ENCODE peak calls at places on chromosomes 11 and 22, in six cellular contexts. I, N, Z, A, S and V are unnamed samples.

GRCh38 chr11:78982377-78982925 is 407.8 kb upstream of the NARS2 start:
- DNase-seq in I (no peak), N (no peak), Z (no peak), A (no peak), S (no peak), V (no peak)

GRCh38 chr22:26053737-26054316 is 115.4 kb upstream of the SEZ6L start:
- DNase-seq in I (no peak), N (no peak), Z (no peak), A (no peak), S (no peak), V (no peak)

GRCh38 chr11:8082391-8083087 is 1.5 kb downstream of the TUB start:
- DNase-seq in I (peak), N (peak), Z (no peak), A (no peak), S (no peak), V (no peak)

GRCh38 chr11:32334822-32335221 is 100.5 kb downstream of the WT1 start:
- DNase-seq in I (no peak), N (no peak), Z (no peak), A (no peak), S (no peak), V (no peak)

GRCh38 chr22:19523240-19524169 is 705 bp downstream of the CLDN5 start:
- DNase-seq in I (no peak), N (peak), Z (no peak), A (peak), S (no peak), V (no peak)

GRCh38 chr11:68261006-68261405 is 10.8 kb downstream of the C11orf24 start:
- DNase-seq in I (no peak), N (no peak), Z (no peak), A (no peak), S (no peak), V (no peak)

GRCh38 chr22:39205344-39206021 is 39.3 kb downstream of the PDGFB start:
- DNase-seq in I (no peak), N (peak), Z (no peak), A (peak), S (no peak), V (no peak)

GRCh38 chr11:18668131-18668530 is 30.4 kb upstream of the TMEM86A start:
- DNase-seq in I (no peak), N (no peak), Z (no peak), A (no peak), S (no peak), V (no peak)

GRCh38 chr11:12599408-12600143 is 74.6 kb upstream of the TEAD1 start:
- DNase-seq in I (peak), N (no peak), Z (peak), A (no peak), S (no peak), V (no peak)

GRCh38 chr22:47333625-47334024 is 571.2 kb downstream of the TBC1D22A start:
- DNase-seq in I (no peak), N (peak), Z (no peak), A (peak), S (peak), V (peak)

GRCh38 chr11:72263363-72263762 is 19.4 kb upstream of the PHOX2A start:
- DNase-seq in I (no peak), N (peak), Z (no peak), A (peak), S (peak), V (peak)

GRCh38 chr11:127931811-127932210 is 655.5 kb downstream of the ETS1 start:
- DNase-seq in I (no peak), N (no peak), Z (no peak), A (no peak), S (no peak), V (no peak)

GRCh38 chr22:29457730-29458129 is 19.3 kb downstream of the RFPL1 start:
- DNase-seq in I (peak), N (peak), Z (no peak), A (peak), S (no peak), V (no peak)

DNA sequence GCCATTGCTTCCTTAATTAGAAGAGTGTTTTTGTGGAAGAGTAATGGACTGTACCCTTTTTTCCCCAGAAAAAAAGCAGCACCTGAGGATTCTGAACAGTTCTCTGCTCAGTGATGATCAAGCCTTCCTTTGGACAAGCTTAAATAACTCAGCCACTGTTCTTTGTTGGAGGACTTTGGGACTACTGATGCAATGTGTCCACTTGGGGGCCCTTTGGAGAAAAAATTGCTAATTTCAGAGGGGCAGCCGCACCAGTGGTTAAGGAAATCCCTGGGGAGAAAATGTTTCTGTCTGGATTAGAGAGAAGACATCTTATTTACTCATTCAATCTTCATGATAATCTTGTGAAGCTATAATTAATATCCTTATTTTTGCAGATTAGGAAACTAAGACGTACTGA is 5.3 kb upstream of the KMT2A start:
- DNase-seq in I (no peak), N (no peak), Z (no peak), A (no peak), S (no peak), V (no peak)
- TF ChIP-seq CTCF in I (no peak), N (peak), Z (no peak), A (peak), S (no peak), V (peak)

GRCh38 chr11:108959874-108960273 is 295.0 kb downstream of the DDX10 start:
- DNase-seq in I (no peak), N (no peak), Z (no peak), A (no peak), S (no peak), V (no peak)

GRCh38 chr11:108958446-108959123 is 293.7 kb downstream of the DDX10 start:
- DNase-seq in I (no peak), N (peak), Z (no peak), A (peak), S (no peak), V (no peak)

GRCh38 chr11:108960498-108960897 is 295.6 kb downstream of the DDX10 start:
- DNase-seq in I (no peak), N (no peak), Z (no peak), A (no peak), S (no peak), V (no peak)

GRCh38 chr11:108961095-108961494 is 296.2 kb downstream of the DDX10 start:
- DNase-seq in I (no peak), N (peak), Z (no peak), A (no peak), S (no peak), V (no peak)

DNA sequence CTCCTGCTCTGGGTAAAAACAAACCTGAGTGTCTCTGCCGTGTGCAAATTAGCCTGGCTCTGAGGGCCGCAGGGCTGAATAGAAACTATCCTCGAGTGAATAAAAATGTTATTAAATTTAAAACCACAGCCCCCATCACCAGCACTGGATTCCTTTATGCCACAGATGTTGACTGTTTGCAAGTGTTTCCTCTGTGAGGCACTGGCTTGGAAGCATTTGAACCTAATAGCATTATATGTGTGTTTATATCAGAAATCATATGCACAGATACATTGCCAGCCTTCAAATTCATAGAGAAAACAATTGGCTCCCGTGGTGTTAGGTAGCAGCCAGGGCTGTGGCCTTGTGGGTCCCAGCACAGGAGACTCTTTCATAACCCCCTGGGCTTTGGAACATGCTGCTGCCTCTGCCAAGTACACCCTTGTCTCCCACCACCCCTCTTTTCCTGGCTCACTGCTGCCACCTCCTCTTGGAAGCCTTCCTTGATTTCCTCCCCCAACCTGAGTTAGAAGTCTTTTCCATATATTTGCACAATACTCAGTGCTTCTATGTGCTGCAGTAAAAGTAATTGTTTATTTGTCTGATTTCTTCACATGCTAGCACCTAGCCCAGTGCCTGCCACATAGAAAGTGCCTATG is 294.4 kb downstream of the DDX10 start:
- DNase-seq in I (no peak), N (no peak), Z (no peak), A (no peak), S (no peak), V (no peak)
- H3K4me3 ChIP-seq in I (no peak), N (no peak), Z (no peak), A (no peak), S (no peak), V (no peak)

DNA sequence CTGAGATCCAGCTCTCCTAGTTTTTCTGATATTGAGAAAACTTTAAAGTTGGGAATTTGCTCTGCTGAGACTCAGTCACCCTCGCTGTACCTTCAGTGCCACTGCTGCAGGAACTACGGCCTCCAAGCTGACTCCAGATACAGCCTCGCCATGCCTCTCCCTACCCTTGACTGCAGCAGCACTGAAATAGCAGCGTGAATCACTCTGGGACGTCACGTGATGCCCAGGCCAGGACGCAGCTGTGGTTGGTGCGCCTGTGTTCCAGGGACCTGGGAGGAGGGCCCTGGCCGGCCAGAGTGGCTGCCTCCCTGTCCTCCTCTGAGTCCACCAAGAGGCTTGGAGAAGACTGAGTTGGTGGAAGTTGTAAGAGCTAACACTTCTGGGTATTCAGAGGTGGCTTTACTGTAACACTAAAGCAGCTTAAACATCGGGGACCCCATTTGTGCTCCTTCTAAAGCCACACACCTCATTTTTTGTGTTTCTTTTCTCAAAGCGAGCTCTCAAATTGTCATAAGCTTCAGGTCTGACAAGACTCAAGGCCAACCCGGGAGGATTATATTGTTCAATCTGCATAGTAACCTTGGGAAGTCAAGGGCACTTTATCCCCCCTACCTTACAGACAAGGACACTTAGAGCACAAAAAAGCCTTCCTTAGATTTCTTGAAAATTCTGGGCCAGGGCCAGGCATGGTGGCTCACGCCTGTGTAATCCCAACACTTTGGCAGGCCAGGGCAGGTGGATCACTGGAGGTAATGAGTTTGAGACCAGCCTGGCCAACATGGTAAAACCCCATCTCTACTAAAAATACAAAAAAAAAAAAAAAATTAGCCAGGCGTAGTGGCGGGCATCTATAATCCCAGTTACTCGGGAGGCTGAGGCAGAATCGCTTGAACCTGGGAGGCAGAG is 4.2 kb upstream of the STIP1 start:
- DNase-seq in I (peak), N (peak), Z (peak), A (peak), S (peak), V (peak)
- TF ChIP-seq CTCF in I (no peak), N (no peak), Z (no peak), A (no peak), S (no peak), V (no peak)

DNA sequence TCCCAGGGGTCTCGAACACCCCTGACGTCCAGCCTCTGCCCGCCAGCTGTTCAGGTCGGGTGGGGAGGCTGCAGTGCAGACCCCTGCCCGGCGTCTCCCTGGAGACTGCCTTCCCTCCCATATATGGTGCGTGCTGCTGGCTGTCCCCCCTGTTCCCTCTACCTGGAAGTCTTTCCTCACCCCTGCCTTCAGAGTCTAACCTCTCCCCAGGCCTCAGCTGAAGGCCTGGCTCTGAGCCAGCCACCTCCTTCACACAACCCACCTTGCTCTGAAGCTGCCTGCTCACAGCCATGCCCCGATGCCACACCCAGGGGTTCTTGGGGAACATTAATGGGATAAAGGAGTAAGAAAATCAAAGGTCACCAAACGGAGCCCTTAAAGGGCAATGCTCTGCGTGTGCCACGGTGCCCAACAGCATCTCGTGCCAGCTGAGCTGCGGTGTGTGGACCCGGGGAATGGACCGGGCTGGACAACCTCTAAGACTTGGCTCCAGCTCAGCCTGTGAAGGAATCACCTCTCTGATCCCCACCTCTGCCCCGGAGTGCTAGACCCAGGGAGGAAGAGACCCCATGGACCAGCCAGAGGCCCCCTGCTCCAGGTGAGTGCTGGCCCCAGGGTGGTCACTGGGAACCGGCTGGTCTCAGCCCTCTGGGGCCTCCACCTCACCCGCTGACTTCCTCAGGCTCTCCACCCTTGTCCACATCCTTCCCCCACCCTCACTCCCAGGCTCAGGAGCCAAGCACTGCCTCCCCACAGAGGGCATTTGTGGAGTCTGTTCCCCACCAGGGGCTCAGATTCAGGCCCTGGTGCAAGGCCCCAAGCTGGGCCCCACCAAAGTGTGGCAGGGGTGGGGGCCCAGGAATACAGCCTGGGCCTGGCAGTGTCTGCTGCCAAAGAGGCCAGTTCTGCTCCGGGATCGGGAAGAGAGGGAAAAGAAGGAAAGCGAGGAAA is at the start of gene NLRP6:
- DNase-seq in I (no peak), N (no peak), Z (no peak), A (no peak), S (no peak), V (no peak)
- H3K4me3 ChIP-seq in I (peak), N (no peak), Z (peak), A (no peak), S (no peak), V (no peak)

GRCh38 chr11:74694136-74694535 is 37.1 kb downstream of the CHRDL2 start:
- DNase-seq in I (no peak), N (peak), Z (no peak), A (no peak), S (no peak), V (no peak)
- TF ChIP-seq CTCF in I (no peak), N (peak), Z (no peak), A (peak), S (peak), V (peak)

DNA sequence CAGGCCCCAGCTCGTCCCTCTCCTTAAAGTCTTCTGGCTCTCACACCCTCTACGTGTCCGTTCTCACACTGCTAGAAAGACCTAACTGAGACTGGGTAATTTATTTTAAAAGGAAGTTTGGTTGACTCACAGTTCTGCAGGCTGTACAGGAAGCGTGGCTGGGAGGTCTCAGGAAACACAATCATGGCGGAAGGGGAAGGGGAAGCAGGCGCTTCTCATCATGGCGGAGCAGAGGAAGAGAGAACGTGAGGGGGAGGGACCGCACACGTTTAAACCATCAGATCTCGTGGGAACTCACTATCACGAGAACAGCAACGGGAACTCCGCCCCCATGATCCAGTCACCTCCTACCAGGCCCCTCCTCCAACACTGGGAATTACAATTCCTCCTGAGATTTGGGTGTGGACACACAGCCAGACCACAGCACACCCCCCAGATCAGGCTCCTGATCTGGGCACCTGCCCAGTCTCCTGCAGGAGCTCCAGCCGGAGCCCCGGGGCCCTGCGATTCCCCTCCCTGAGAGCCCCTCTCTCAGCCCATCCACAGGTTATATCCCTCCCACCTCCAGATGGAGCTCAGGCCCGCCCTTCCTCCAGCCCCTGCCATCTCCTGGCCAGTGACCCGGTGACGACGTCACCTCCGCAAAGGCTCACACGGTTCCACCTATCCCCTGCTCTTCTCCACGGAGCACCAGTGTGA is 170.2 kb downstream of the BRD1 start:
- DNase-seq in I (no peak), N (no peak), Z (peak), A (no peak), S (no peak), V (no peak)
- H3K4me3 ChIP-seq in I (peak), N (no peak), Z (peak), A (no peak), S (no peak), V (no peak)

GRCh38 chr22:18022851-18023250 is 1.5 kb downstream of the MICAL3 start:
- DNase-seq in I (no peak), N (no peak), Z (no peak), A (no peak), S (no peak), V (no peak)

GRCh38 chr22:18024276-18024939 is at the start of gene MICAL3:
- DNase-seq in I (peak), N (peak), Z (peak), A (peak), S (no peak), V (no peak)

GRCh38 chr22:18021431-18021830 is 2.9 kb downstream of the MICAL3 start:
- DNase-seq in I (no peak), N (no peak), Z (no peak), A (no peak), S (no peak), V (no peak)

GRCh38 chr22:18024956-18025720 is 777 bp upstream of the MICAL3 start:
- DNase-seq in I (peak), N (no peak), Z (no peak), A (no peak), S (no peak), V (no peak)

GRCh38 chr22:18023509-18024275 is 669 bp downstream of the MICAL3 start:
- DNase-seq in I (peak), N (peak), Z (peak), A (peak), S (peak), V (peak)
- TF ChIP-seq CTCF in I (peak), N (no peak), Z (no peak), A (no peak), S (peak), V (peak)

DNA sequence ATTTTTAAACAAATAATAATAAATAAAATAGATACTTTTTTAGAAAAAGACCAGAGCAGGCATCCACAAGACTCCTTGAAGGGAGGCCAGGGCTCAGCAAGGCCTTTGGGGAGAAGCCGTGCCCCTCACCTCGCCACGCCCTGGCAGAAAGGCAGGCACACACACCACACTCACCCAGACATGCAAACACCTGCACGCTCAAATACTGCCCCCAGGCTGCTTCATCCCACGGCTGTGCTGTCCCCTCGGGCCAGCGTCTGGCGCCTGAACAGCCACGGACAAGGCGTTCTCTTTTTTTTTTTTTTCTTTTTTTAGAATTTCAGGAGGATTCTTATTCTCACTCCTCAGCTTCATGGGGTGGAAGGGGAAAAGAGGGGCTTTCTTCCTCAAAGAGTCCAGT is 1.5 kb downstream of the FADS3 start:
- DNase-seq in I (no peak), N (no peak), Z (no peak), A (no peak), S (no peak), V (no peak)
- H3K4me3 ChIP-seq in I (peak), N (no peak), Z (peak), A (no peak), S (peak), V (peak)

DNA sequence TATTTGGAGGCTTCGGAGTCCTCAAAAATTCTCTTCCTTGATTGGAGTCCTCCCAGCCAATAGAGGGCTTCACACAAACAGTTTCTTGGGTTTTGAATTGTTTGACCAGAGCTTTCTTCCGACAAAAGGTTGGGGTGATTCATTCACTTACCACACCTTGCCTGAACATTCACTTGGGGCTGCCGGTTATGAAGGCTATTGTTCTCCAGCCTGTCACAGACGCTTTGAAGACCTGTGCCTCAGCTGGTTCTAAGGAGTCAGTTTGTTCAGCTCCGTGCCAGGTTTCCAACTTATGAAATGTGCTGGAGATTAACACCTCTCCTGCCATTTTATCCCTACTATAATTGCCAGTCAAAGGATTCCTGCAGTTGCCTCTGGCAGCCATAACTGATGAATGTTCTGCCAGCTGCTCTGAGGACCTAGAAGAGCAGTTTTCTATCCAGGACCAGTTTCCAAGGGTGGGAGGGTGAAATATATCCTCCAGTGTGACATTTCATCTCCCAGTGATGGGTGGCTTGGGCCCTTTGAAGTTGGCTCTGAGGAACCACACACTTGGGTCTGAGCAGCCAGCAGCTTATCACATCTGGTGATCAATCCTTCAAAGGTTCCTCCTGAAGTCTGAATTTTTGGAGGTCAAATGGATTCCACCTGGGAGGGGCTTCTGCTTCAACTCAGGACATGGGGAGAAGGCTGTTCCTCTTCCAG is 31.4 kb downstream of the LIMK2 start:
- DNase-seq in I (no peak), N (no peak), Z (no peak), A (peak), S (no peak), V (no peak)
- TF ChIP-seq CTCF in I (no peak), N (no peak), Z (no peak), A (no peak), S (no peak), V (no peak)

GRCh38 chr11:116499396-116500001 is 273.3 kb downstream of the BUD13 start:
- DNase-seq in I (no peak), N (peak), Z (peak), A (peak), S (no peak), V (no peak)
- H3K4me3 ChIP-seq in I (no peak), N (no peak), Z (no peak), A (no peak), S (no peak), V (no peak)